ENCODE peak calls at places on chromosomes 1 and 21, in six cellular contexts. T is breast epithelium, N is ovary, Z is uterus, H is body of pancreas, D is lower leg skin. F is an unnamed sample.

GRCh38 chr21:45050361-45050785 is 24.0 kb upstream of the ADARB1 start:
- DNase-seq in T (no peak), N (no peak), Z (no peak), H (no peak), D (no peak), F (no peak)

GRCh38 chr1:13779930-13780329 is 79.9 kb downstream of the PRDM2 start:
- DNase-seq in T (no peak), N (no peak), Z (no peak), H (no peak), D (no peak), F (no peak)

GRCh38 chr1:231392380-231393131 is 29.5 kb downstream of the EGLN1 start:
- DNase-seq in T (no peak), N (no peak), Z (no peak), H (no peak), D (no peak), F (no peak)

GRCh38 chr1:180369061-180369460 is 133.3 kb downstream of the ACBD6 start:
- DNase-seq in T (no peak), N (no peak), Z (no peak), H (no peak), D (no peak), F (no peak)

GRCh38 chr1:51484591-51484990 is 34.5 kb downstream of the EPS15 start:
- DNase-seq in T (no peak), N (no peak), Z (no peak), H (no peak), D (no peak), F (no peak)

GRCh38 chr1:37932759-37933158 is 14.1 kb downstream of the INPP5B start:
- DNase-seq in T (no peak), N (no peak), Z (no peak), H (no peak), D (no peak), F (no peak)

GRCh38 chr1:31666290-31666963 is 21.8 kb upstream of the PEF1 start:
- DNase-seq in T (no peak), N (no peak), Z (no peak), H (peak), D (no peak), F (peak)

GRCh38 chr1:180513531-180513930 is 11.2 kb upstream of the ACBD6 start:
- DNase-seq in T (no peak), N (no peak), Z (no peak), H (no peak), D (no peak), F (no peak)

GRCh38 chr1:87325982-87326738 is 2.5 kb upstream of the LMO4 start:
- DNase-seq in T (no peak), N (peak), Z (no peak), H (peak), D (no peak), F (peak)

GRCh38 chr21:15273244-15273643 is 208.4 kb upstream of the NRIP1 start:
- DNase-seq in T (no peak), N (no peak), Z (no peak), H (no peak), D (no peak), F (no peak)

GRCh38 chr1:179779645-179780272 is 36.7 kb downstream of the FAM163A start:
- DNase-seq in T (no peak), N (no peak), Z (no peak), H (peak), D (no peak), F (no peak)

GRCh38 chr1:48697066-48697707 is 79.5 kb downstream of the BEND5 start:
- DNase-seq in T (peak), N (peak), Z (peak), H (peak), D (peak), F (peak)

GRCh38 chr21:39094087-39094785 is 89.0 kb downstream of the PSMG1 start:
- DNase-seq in T (no peak), N (no peak), Z (no peak), H (no peak), D (peak), F (no peak)

GRCh38 chr1:232978827-232979226 is 28.4 kb downstream of the NTPCR start:
- DNase-seq in T (no peak), N (no peak), Z (no peak), H (no peak), D (no peak), F (no peak)

GRCh38 chr1:9101510-9102146 is 27.3 kb downstream of the GPR157 start:
- DNase-seq in T (no peak), N (peak), Z (no peak), H (no peak), D (no peak), F (peak)

GRCh38 chr1:59100975-59101374 is 195.9 kb upstream of the FGGY start:
- DNase-seq in T (no peak), N (no peak), Z (no peak), H (no peak), D (no peak), F (no peak)

GRCh38 chr1:167412072-167412471 is 106.3 kb downstream of the CD247 start:
- DNase-seq in T (no peak), N (no peak), Z (no peak), H (peak), D (no peak), F (no peak)

GRCh38 chr1:2300851-2301606 is 72.9 kb downstream of the SKI start:
- DNase-seq in T (no peak), N (peak), Z (no peak), H (peak), D (peak), F (no peak)

GRCh38 chr21:44484498-44485253 is 29.4 kb downstream of the LRRC3 start:
- DNase-seq in T (no peak), N (no peak), Z (no peak), H (no peak), D (no peak), F (no peak)

DNA sequence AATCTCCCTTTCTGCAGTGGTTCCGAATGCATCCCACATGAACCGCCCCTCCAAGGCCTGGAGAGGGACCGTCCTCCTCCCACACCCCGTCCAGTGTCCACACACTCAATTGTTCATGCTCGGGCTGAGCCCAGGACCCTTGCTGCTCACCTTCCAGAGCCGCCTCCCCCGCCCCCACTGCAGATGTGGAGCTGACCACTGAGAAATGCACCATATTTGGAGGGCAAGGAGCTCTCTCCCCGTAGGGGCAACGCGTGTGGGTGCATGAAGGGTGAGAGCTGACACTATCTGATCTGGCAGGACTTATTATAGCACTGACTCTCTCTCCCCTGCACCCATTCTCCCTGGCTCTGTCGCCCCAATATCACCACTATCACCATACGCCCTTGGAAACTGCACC is 4.0 kb upstream of the S100A3 start:
- DNase-seq in T (no peak), N (no peak), Z (no peak), H (no peak), D (peak), F (no peak)
- TF ChIP-seq POLR2A in T (no peak), N (no peak), Z (no peak), H (no peak), D (no peak), F (no peak)

GRCh38 chr1:174656409-174657059 is 208.8 kb downstream of the GPR52 start:
- DNase-seq in T (no peak), N (no peak), Z (no peak), H (no peak), D (no peak), F (no peak)

GRCh38 chr1:174654553-174654952 is 206.8 kb downstream of the GPR52 start:
- DNase-seq in T (no peak), N (no peak), Z (no peak), H (no peak), D (no peak), F (no peak)

GRCh38 chr1:174666248-174666647 is 218.5 kb downstream of the GPR52 start:
- DNase-seq in T (no peak), N (no peak), Z (no peak), H (no peak), D (no peak), F (no peak)

GRCh38 chr1:174659823-174660222 is 212.1 kb downstream of the GPR52 start:
- DNase-seq in T (no peak), N (no peak), Z (no peak), H (no peak), D (no peak), F (no peak)

DNA sequence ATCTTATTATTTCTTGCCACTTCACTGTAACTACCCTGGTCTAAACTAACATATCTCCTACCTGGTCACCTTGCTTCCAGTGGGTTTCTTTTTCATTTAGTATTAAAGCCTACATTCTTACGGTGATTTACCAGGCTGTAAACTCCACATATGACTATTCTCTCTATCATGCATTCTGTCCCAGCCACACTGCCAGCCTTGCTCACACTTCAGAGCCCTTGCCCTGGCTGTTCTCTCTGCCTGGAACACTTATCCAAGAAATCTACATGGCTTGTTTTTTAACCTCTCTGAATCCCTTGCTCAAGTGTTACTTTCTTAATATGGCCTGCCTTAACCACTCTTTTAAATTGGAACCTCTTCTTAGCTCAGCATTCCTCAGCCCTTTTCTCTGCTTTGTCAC is 212.7 kb downstream of the GPR52 start:
- DNase-seq in T (no peak), N (no peak), Z (no peak), H (no peak), D (no peak), F (no peak)
- TF ChIP-seq POLR2A in T (no peak), N (no peak), Z (no peak), H (no peak), D (no peak), F (no peak)

GRCh38 chr1:4650981-4651380 is 3.4 kb upstream of the AJAP1 start:
- DNase-seq in T (no peak), N (no peak), Z (no peak), H (no peak), D (no peak), F (no peak)

GRCh38 chr1:4654764-4655673 is 610 bp downstream of the AJAP1 start:
- DNase-seq in T (no peak), N (no peak), Z (no peak), H (no peak), D (no peak), F (no peak)

GRCh38 chr1:4653328-4653660 is 1.1 kb upstream of the AJAP1 start:
- DNase-seq in T (no peak), N (no peak), Z (no peak), H (no peak), D (no peak), F (no peak)

GRCh38 chr1:4653796-4654715 is at the start of gene AJAP1:
- DNase-seq in T (no peak), N (peak), Z (no peak), H (no peak), D (no peak), F (no peak)

DNA sequence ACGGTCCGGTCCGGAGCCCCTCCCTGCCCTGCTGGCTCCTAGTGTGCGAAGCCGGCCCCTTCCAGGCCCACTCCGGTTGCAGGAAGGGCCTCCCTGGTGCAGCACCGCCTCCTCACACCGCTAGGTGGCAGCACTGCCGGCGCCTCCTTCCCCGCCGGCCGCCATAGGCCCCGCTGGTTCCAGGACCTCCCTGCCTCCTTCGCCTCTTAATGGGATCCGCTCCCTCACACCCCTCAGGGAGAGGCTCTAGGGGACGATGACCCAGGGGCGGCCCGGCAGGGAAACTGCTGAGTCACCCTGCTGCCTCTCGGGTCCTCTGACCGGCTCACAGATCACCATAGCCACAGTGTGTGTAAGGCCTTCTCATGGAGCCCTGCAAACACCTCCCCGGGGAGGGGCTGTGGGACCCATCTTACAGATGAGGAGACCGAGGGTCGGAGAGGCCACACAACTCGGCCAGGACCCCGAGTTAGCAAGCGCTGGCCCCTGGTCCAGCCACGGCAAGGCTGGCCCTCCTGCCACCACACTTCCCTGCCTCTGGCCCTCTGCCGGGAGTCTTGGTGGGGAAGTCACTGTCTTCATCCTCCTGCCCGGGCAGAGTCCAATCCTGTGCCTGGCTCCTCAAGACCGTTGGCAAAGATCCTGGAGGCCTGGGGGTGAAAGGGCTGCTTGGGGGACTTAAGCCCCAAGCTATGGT is 1.6 kb upstream of the AJAP1 start:
- DNase-seq in T (no peak), N (peak), Z (peak), H (peak), D (peak), F (peak)
- TF ChIP-seq POLR2A in T (no peak), N (no peak), Z (no peak), H (no peak), D (no peak), F (no peak)

DNA sequence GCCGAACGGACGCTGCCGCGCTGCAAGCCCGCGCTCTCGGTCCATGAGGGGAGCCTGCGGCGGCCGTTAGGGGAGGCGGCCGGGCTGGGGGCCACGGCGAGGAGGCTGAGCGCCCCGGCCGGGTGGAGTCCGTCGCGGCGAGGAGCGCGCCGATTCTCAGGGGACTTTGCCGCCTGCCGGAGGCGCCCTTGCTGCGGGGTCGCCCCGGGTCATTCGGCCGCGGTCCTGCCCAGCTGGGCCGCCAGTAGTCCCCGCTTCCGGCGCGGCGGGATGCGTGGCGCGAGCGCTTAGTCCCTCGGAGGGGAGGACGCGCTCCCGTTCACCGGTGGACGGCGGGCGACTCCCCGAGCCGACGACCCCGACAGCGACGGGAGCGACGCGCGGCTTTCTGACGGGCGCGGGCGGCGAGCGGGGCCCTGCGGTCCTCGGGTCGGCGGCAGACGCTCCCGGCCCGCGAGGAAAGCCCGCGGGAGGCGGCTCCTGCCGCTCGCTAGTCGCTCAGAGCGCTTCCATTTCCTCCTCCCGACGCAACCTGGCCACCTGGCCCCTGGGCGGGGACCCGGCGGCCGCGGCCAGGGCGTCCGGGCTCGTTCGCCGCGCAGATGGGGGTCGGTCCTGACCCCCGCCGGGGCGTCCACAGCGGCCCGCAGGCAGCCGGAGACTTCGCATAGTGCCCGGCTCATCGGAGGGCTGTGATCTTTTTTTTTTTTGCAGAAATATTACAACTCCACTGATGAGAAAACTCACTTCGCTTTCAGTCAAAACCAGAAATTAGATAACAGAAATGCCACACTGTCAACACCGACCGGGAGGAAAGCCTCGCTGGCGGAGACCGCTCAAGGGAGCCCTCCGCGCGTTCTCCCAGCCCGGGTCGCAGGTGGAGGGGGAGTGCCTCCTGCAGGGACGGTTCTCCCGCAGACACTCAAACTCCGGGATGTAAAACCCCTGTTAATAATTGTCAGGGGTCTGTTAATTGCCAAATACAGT is 640 bp upstream of the ZBTB21 start:
- DNase-seq in T (no peak), N (peak), Z (peak), H (peak), D (no peak), F (peak)
- TF ChIP-seq POLR2A in T (no peak), N (no peak), Z (no peak), H (peak), D (no peak), F (peak)

F was measured in prostate gland.